ENCODE peak calls at places on chromosome 19, in four cellular contexts. H, P, G and M are unnamed samples.

GRCh38 chr19:48064509-48064908 is 20.6 kb upstream of the CABP5 start:
- DNase-seq in P (no peak), H (no peak), G (no peak), M (no peak)

GRCh38 chr19:55400281-55401087 is 7.1 kb downstream of the UBE2S start:
- DNase-seq in G (no peak), P (no peak), H (no peak), M (no peak)

GRCh38 chr19:7355871-7356270 is 7.1 kb downstream of the ARHGEF18 start:
- DNase-seq in G (peak; percentile 34), P (no peak), H (no peak), M (no peak)

GRCh38 chr19:35061583-35062373 is 20.3 kb downstream of the HPN start:
- DNase-seq in H (no peak), G (no peak), P (no peak), M (no peak)

GRCh38 chr19:11377237-11377636 is 2.8 kb downstream of the SWSAP1 start:
- DNase-seq in G (no peak), P (peak; percentile 48), H (peak; percentile 46), M (peak; percentile 49)

GRCh38 chr19:48695743-48696352 is at the start of gene FUT2:
- DNase-seq in H (no peak), G (no peak), P (peak; percentile 90), M (no peak)

GRCh38 chr19:13099073-13099999 is 3.3 kb downstream of the LYL1 start:
- DNase-seq in G (peak; percentile 98), H (no peak), P (peak; percentile 85), M (peak; percentile 89)

GRCh38 chr19:11138659-11139526 is 16.7 kb downstream of the SPC24 start:
- DNase-seq in H (peak; percentile 69), G (peak; percentile 77), P (peak; percentile 62), M (peak; percentile 49)

GRCh38 chr19:12749938-12750521 is 1.6 kb upstream of the BEST2 start:
- DNase-seq in H (no peak), G (no peak), P (peak; percentile 69), M (no peak)

GRCh38 chr19:23070353-23070781 is 46.5 kb upstream of the ZNF730 start:
- DNase-seq in G (no peak), H (no peak), P (peak; percentile 11), M (peak; percentile 39)

GRCh38 chr19:55581828-55582223 is 1.2 kb upstream of the ZNF579 start:
- DNase-seq in P (no peak), G (no peak), H (peak; percentile 67), M (no peak)

GRCh38 chr19:7104783-7105447 is 35.4 kb downstream of the ZNF557 start:
- DNase-seq in P (no peak), G (no peak), H (no peak), M (no peak)

GRCh38 chr19:46696052-46696451 is 20.9 kb downstream of the PRKD2 start:
- DNase-seq in H (no peak), G (no peak), P (no peak), M (no peak)
- TF ChIP-seq POLR2A in H (no peak), G (no peak), P (no peak), M (no peak)

GRCh38 chr19:43532571-43532961 is 422 bp upstream of the ZNF575 start:
- DNase-seq in G (peak; percentile 87), H (peak; percentile 79), P (peak; percentile 82), M (no peak)
- TF ChIP-seq POLR2A in G (no peak), H (peak; percentile 39), P (no peak), M (no peak)

GRCh38 chr19:8512115-8512967 is 1.6 kb downstream of the ZNF414 start:
- DNase-seq in H (peak; percentile 38), P (peak; percentile 43), G (no peak), M (peak; percentile 60)
- TF ChIP-seq POLR2A in H (no peak), P (no peak), G (no peak), M (no peak)

GRCh38 chr19:52541608-52542007 is 14.1 kb downstream of the ZNF808 start:
- DNase-seq in P (no peak), H (no peak), G (no peak), M (no peak)

GRCh38 chr19:52532480-52532879 is 5.0 kb downstream of the ZNF808 start:
- DNase-seq in P (no peak), H (no peak), G (no peak), M (no peak)

GRCh38 chr19:52533901-52534300 is 6.4 kb downstream of the ZNF808 start:
- DNase-seq in H (no peak), P (no peak), G (no peak), M (no peak)

DNA sequence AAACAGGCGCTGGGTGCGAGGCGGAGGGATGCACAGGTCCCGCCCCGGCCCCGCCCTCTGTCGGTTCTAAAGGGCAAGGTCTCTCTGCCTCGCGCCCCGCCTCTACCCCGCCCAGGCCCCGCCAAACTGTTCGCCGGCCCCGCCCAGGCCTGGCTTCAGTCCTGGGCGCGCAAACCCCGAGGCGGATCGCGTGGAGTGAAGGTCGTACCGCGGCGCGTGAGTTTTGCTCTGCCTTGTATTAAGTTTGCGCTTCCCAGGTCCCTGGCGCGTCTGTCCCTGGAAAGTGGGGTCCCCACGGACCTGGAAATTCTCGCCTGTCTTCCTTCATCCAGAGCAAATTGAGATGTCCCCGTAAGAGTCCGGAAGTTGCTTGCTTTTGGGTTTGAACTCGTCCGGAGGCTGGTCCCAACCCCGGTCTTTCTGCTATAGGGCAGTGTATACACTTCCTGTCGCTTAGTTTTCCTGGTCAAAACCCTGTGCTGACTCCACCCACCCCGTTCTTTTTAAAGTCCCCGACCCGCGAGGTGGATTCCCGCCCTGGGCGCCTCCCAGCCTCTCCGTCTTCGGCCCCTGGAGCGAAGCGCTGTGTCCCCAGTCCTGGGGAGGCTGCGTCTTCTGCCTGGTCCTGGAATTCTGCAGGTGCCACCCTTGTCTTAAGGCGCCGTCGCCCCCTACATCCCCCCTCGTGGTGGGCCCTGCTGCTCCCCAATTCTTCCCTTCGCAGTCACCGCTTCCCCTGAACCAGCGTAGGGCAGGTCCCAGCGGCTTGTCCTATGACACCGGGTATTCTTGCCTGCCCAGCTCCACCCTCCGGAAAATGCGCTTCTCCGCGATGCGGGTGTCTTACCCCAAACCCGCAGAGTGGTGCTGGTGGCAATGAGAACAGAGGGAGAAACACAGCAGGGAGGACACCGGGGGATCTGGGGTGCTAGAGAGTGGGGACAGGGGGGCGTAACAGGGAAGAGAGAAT is 8.6 kb downstream of the ZNF808 start:
- DNase-seq in H (no peak), P (peak; percentile 82), G (peak; percentile 98), M (peak; percentile 89)
- TF ChIP-seq POLR2A in H (no peak), P (peak; percentile 28), G (no peak), M (peak; percentile 65)

DNA sequence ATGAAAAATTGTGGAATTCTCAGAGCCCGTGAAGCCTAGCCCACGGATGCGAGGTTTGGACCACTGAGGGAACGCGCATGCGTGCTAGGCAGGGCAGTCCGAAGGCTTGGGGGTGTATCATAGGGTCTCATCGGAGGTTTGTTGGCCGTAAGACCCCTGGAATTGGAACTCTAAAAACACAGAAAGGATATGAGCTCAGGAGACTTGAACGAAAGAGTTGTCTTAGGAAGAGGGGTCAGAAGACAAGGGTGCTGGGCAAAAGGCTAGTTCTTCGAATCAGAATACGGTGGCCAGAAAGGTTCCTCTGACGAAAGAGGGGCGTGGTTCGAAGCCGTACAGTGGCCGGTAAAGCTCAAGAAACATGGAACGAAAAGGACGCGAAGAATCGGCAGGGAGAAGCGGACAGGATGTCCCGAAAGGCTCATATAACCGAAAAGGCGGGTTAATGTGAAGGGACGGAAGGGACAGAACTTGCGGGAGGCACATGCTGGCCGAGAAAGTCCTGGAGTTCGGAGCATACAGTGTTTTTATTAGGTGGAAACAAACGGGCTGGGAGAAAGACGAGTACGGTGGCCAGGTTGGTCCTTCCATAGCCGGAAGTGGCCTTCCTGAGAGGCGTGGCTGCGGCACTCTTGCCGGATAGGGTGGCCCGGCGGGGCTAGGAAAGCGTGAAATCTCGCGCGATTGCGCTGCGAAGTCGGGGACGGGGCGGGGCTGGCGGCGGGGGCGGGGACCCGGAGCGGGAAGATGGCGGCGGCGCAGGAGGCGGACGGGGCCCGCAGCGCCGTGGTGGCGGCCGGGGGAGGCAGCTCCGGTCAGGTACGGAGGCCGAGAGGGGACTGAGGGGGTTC is at the start of gene CLPTM1:
- DNase-seq in P (peak; percentile 97), H (peak; percentile 100), G (peak; percentile 98), M (peak; percentile 99)
- TF ChIP-seq POLR2A in P (peak; percentile 81), H (peak; percentile 76), G (peak; percentile 33), M (peak; percentile 95)

GRCh38 chr19:585551-586110 is 4.0 kb upstream of the HCN2 start:
- DNase-seq in H (no peak), P (no peak), G (no peak), M (no peak)

GRCh38 chr19:583968-584239 is 5.8 kb upstream of the HCN2 start:
- DNase-seq in G (no peak), P (no peak), H (no peak), M (no peak)

GRCh38 chr19:583198-583967 is 6.3 kb upstream of the HCN2 start:
- DNase-seq in P (no peak), G (no peak), H (no peak), M (no peak)

GRCh38 chr19:582497-583197 is 7.0 kb upstream of the HCN2 start:
- DNase-seq in H (no peak), G (no peak), P (no peak), M (no peak)

GRCh38 chr19:584240-585001 is 5.3 kb upstream of the HCN2 start:
- DNase-seq in H (no peak), G (peak; percentile 89), P (peak; percentile 45), M (peak; percentile 79)
- TF ChIP-seq POLR2A in H (no peak), G (no peak), P (peak; percentile 50), M (peak; percentile 68)

GRCh38 chr19:53540091-53540490 is 2.1 kb downstream of the ZNF331 start:
- DNase-seq in P (no peak), G (no peak), H (no peak), M (no peak)
- TF ChIP-seq POLR2A in P (no peak), G (no peak), H (no peak), M (peak; percentile 42)

DNA sequence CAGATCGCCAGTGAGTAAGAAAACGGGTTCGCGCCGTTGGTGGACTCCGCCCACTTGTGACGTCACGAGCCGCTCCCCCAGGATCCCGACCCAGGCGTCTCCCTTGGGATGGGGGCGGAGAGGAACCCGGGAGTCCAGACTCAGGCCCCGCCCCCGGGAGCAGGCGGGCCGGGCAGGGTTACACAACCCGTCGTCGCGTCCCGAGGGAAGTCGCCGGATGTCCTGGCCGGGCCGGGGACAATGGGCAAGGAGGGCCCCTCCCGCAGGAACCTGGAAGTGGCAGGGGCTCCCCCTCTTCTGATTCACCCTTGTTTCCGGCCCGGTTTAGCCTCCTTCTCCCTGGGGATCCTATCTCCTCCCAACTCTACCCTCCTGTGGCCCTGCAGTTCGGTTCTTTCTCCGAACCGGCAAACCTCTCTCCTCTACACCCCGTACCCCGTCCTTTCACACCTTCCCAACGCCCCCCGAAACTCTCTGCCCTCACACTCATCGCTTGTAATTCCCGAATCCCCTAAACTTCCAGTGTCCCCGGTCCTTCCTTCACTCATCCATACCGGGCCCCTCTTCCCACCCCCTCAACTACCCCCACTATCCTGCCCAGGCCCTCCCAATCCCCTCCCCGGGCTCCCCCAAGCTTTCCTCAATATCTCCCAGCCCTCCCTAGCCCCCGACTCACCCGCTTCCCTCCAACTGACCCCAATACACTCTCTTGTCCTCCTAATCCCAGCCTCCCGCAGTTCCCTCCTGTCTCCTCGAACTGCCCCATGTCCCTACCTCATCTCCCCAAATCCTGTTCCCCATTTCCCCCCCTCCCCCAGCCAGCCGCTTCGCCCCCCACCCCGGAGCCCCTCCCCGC is 20.0 kb upstream of the ERCC1 start:
- DNase-seq in H (peak; percentile 98), G (peak; percentile 94), P (peak; percentile 98), M (peak; percentile 84)
- TF ChIP-seq POLR2A in H (peak; percentile 45), G (no peak), P (peak; percentile 92), M (peak; percentile 10)